ENCODE peak calls at places on chromosomes 2 and 18, in ten cellular contexts. P is ovary; N is thoracic aorta; E is CD8-positive, alpha-beta T cell; D is BE2C; B is uterus; T is SJSA1; H is psoas muscle; X is RWPE2; V is A673. L is an unnamed sample.

GRCh38 chr2:75587954-75588587 is 27.3 kb upstream of the EVA1A start:
- DNase-seq in P (no peak), N (no peak), E (no peak), D (no peak), B (no peak), T (peak; percentile 72), H (no peak), X (no peak), V (peak; percentile 79), L (no peak)

GRCh38 chr2:206408323-206409320 is 34.7 kb upstream of the ADAM23 start:
- DNase-seq in P (no peak), N (no peak), E (no peak), D (no peak), B (no peak), T (no peak), H (no peak), X (no peak), V (no peak), L (no peak)

GRCh38 chr2:240983361-240983995 is 14.9 kb upstream of the SNED1 start:
- DNase-seq in P (peak; percentile 51), N (no peak), E (peak; percentile 67), D (peak; percentile 65), B (peak; percentile 25), T (no peak), H (peak; percentile 21), X (peak; percentile 44), V (peak; percentile 66), L (peak; percentile 18)

GRCh38 chr18:55778731-55779460 is 190.9 kb upstream of the TCF4 start:
- DNase-seq in P (no peak), N (no peak), E (no peak), D (no peak), B (no peak), T (no peak), H (no peak), X (no peak), V (peak; percentile 63), L (no peak)

GRCh38 chr2:48315847-48316194 is 214.1 kb upstream of the STON1 start:
- DNase-seq in P (no peak), N (no peak), E (peak; percentile 25), D (peak; percentile 14), B (no peak), T (no peak), H (no peak), X (no peak), V (peak; percentile 42), L (peak; percentile 25)

GRCh38 chr2:137208361-137208973 is 443.1 kb downstream of the THSD7B start:
- DNase-seq in P (no peak), N (no peak), E (no peak), D (no peak), B (no peak), T (peak; percentile 77), H (no peak), X (no peak), V (no peak), L (no peak)

GRCh38 chr2:4454907-4455306 is 751.5 kb downstream of the DCDC2C start:
- DNase-seq in P (no peak), N (no peak), E (no peak), D (no peak), B (no peak), T (no peak), H (no peak), X (no peak), V (no peak), L (no peak)

GRCh38 chr2:173414823-173415322 is 60.2 kb downstream of the CDCA7 start:
- DNase-seq in P (no peak), N (no peak), E (no peak), D (no peak), B (peak; percentile 62), T (no peak), H (no peak), X (no peak), V (peak; percentile 61), L (no peak)

GRCh38 chr18:21341141-21341540 is 99.1 kb downstream of the GREB1L start:
- DNase-seq in P (no peak), N (no peak), E (no peak), D (no peak), B (no peak), T (no peak), H (no peak), X (no peak), V (no peak), L (no peak)

GRCh38 chr18:3184275-3184963 is 35.3 kb downstream of the MYOM1 start:
- DNase-seq in P (no peak), N (no peak), E (no peak), D (no peak), B (no peak), T (no peak), H (no peak), X (no peak), V (no peak), L (no peak)

GRCh38 chr2:154758871-154759270 is 60.4 kb downstream of the KCNJ3 start:
- DNase-seq in P (no peak), N (no peak), E (no peak), D (no peak), B (no peak), T (no peak), H (no peak), X (no peak), V (no peak), L (no peak)

GRCh38 chr2:200077210-200077650 is 121.8 kb downstream of the MAIP1 start:
- DNase-seq in P (no peak), N (no peak), E (no peak), D (no peak), B (no peak), T (no peak), H (no peak), X (no peak), V (no peak), L (no peak)

GRCh38 chr2:234593636-234594035 is 96.8 kb upstream of the ARL4C start:
- DNase-seq in P (no peak), N (no peak), E (no peak), D (no peak), B (no peak), T (no peak), H (no peak), X (no peak), V (no peak), L (no peak)

GRCh38 chr2:199588054-199588453 is 130.3 kb upstream of the SATB2 start:
- DNase-seq in P (no peak), N (no peak), E (no peak), D (no peak), B (no peak), T (no peak), H (no peak), X (no peak), V (no peak), L (no peak)

GRCh38 chr2:230219419-230220331 is at the start of gene SP110:
- DNase-seq in P (peak; percentile 82), N (peak; percentile 41), E (peak; percentile 71), D (peak; percentile 13), B (peak; percentile 76), T (peak; percentile 81), H (peak; percentile 69), X (peak; percentile 90), V (peak; percentile 89), L (peak; percentile 92)

GRCh38 chr2:152054593-152054992 is 44.3 kb downstream of the CACNB4 start:
- DNase-seq in P (no peak), N (no peak), E (no peak), D (no peak), B (no peak), T (no peak), H (no peak), X (no peak), V (peak; percentile 68), L (no peak)

DNA sequence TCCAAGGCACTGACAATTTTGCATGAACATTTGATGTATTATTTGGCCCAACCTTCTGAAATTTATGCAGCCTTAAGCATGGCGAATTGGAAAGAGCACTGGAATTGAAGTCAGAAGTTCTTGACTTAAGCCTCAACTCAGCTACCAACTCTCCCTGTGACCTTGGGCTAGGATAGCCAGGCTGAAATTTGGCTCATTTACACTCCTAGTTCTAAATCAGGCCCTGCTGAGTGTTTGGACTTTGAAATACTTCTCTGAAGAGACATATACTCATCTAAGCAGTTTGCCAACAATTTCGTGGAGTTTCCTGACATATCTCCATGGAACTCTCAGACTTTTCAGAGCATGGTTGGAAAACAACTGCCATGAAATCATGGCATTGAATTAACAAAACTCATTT is 489.6 kb upstream of the PIK3C3 start:
- DNase-seq in P (no peak), N (no peak), E (no peak), D (no peak), B (no peak), T (no peak), H (no peak), X (no peak), V (no peak), L (no peak)
- H3K4me3 ChIP-seq in P (no peak overlapping the region), N (no peak overlapping the region), E (no peak overlapping the region), D (no peak overlapping the region), B (no peak overlapping the region), T (no peak overlapping the region), H (no peak overlapping the region), X (no peak overlapping the region), V (no peak overlapping the region), L (no peak overlapping the region)

DNA sequence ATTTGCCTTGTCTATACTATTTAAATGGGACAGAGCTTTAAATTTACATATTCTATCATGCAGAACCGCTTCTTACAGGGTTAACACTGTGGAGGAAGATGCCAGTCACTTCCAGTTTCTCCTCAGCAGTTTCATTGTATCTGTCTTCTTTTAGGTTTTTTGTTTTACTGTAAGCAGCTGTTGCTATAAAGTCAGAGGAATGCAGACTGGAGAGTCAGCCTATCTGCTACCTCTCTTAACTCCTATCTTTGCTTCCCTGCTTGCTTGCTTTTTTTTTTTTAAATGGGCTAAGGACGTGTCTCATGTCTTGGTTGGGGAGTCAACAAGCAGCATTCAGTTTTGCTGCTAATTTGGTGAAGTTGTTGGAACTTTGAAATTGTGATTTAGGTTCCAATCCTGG is 8.9 kb downstream of the EPC2 start:
- DNase-seq in P (no peak), N (no peak), E (no peak), D (no peak), B (no peak), T (no peak), H (no peak), X (no peak), V (no peak), L (no peak)
- H3K4me1 ChIP-seq in P (peaks cover 13% of the 10 kb centered on the region), N (peaks cover 38% of the 10 kb centered on the region), E (peaks cover 94% of the 10 kb centered on the region), D (no peaks in the 10 kb centered on the region), B (no peaks in the 10 kb centered on the region), T (no peaks in the 10 kb centered on the region), H (peaks cover 89% of the 10 kb centered on the region), X (peaks cover 5% of the 10 kb centered on the region), V (peaks cover 29% of the 10 kb centered on the region), L (no peaks in the 10 kb centered on the region)

GRCh38 chr2:216687646-216688045 is 7.7 kb downstream of the IGFBP5 start:
- DNase-seq in P (peak; percentile 42), N (no peak), E (peak; percentile 36), D (no peak), B (peak; percentile 20), T (no peak), H (no peak), X (no peak), V (no peak), L (no peak)
- H3K27me3 ChIP-seq in P (no peaks in the 10 kb centered on the region), N (no peaks in the 10 kb centered on the region), E (peaks cover 4% of the 10 kb centered on the region), D (no peaks in the 10 kb centered on the region), B (no peaks in the 10 kb centered on the region), T (peaks cover 21% of the 10 kb centered on the region), H (no peaks in the 10 kb centered on the region), X (no peaks in the 10 kb centered on the region), V (no peaks in the 10 kb centered on the region), L (no peaks in the 10 kb centered on the region)

DNA sequence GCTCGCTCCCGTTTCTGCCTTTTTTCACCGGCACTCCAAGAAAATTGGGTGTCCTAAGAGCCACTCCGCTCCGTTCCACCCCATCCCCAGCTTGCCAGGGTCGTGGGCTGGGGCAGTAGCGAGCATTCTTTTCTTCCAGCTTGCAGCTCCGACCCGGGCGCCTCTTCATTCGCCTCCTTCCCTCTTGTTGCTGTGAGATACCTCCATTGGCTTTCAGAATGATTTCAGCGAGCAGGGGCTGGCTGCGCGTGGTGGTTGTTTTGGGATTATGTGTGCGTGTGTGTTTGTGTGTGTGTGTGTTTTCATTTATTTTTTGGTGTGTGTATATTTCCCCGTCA is 1.2 kb downstream of the HOXD3 start:
- DNase-seq in P (peak; percentile 14), N (no peak), E (no peak), D (no peak), B (no peak), T (peak; percentile 20), H (no peak), X (no peak), V (no peak), L (no peak)
- H3K4me3 ChIP-seq in P (peak overlapping the region; percentile 42), N (no peak overlapping the region), E (no peak overlapping the region), D (peak overlapping the region; percentile 76), B (peak overlapping the region; percentile 38), T (no peak overlapping the region), H (no peak overlapping the region), X (no peak overlapping the region), V (peak overlapping the region; percentile 48), L (no peak overlapping the region)